ENCODE peak calls at places on chromosomes 16 and 17, in four cellular contexts. Y, O, D and W are unnamed samples.

GRCh38 chr17:13102477-13102876 is 84.7 kb upstream of the ELAC2 start:
- DNase-seq in Y (no peak), O (no peak), D (no peak), W (no peak)

GRCh38 chr16:66902648-66903543 is 15.8 kb downstream of the CDH16 start:
- DNase-seq in Y (no peak), O (no peak), D (no peak), W (no peak)

GRCh38 chr16:10122546-10122945 is 59.7 kb downstream of the GRIN2A start:
- DNase-seq in Y (no peak), O (no peak), D (no peak), W (no peak)

GRCh38 chr17:33962857-33963655 is 292.0 kb upstream of the CCL2 start:
- DNase-seq in Y (no peak), O (no peak), D (no peak), W (no peak)

GRCh38 chr17:1907818-1908698 is 78.3 kb downstream of the RPA1 start:
- DNase-seq in Y (peak), O (peak), D (no peak), W (no peak)

GRCh38 chr17:36592316-36592710 is 634 bp downstream of the DHRS11 start:
- DNase-seq in Y (peak), O (no peak), D (no peak), W (no peak)

GRCh38 chr17:57600092-57600491 is 145.0 kb downstream of the CCDC182 start:
- DNase-seq in Y (no peak), O (no peak), D (no peak), W (no peak)

GRCh38 chr17:44251062-44251461 is 16.9 kb downstream of the SLC4A1 start:
- DNase-seq in Y (no peak), O (no peak), D (no peak), W (no peak)

GRCh38 chr16:35792516-35793285 is 2333.3 kb downstream of the TP53TG3F start:
- DNase-seq in Y (no peak), O (no peak), D (no peak), W (no peak)

GRCh38 chr16:67326472-67327309 is at the start of the genes KCTD19 and LRRC36:
- DNase-seq in Y (peak), O (peak), D (no peak), W (no peak)

GRCh38 chr16:29763326-29763725 is 14.7 kb upstream of the ZG16 start:
- DNase-seq in Y (no peak), O (no peak), D (no peak), W (no peak)

GRCh38 chr16:18041864-18042834 is 294.4 kb downstream of the NPIPA8 start:
- DNase-seq in Y (no peak), O (no peak), D (no peak), W (no peak)

GRCh38 chr16:85401917-85402766 is 211.0 kb upstream of the GSE1 start:
- DNase-seq in Y (no peak), O (no peak), D (no peak), W (no peak)

GRCh38 chr17:82215095-82215971 is 2.7 kb upstream of the CCDC57 start:
- DNase-seq in Y (no peak), O (peak), D (no peak), W (no peak)

DNA sequence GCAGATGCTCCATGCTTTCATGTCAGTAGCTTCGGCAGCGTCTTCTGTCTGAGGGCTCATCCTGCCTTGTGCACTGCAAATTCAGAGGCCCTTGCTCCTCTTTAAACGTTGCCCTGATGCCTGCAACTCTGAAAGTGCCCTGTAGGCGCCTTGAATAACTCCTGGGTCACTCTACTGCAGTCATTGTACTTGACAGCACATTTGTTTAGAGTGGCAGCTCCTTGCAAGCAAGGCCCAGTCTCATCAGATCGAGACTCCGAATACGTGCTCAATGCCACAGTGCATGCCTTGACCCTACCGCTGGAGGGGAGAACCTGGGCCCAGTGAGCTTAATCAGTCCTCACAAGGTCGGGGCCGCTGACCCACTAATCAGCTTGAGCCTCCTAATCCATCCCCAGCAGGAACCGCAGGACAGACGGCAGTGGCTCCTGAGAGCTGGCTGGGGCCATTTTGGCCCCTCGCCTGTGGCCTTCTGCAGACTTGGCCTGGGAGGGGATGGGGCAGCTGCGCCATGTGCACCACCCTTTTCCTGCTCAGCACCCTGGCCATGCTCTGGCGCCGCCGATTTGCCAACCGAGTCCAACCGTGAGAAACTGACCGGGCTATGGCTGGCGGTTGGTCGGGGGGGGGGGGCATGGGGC is at the start of gene PRCD:
- DNase-seq in Y (no peak), O (no peak), D (no peak), W (no peak)
- TF ChIP-seq CTCF in Y (no peak), O (no peak), D (no peak), W (no peak)

GRCh38 chr16:2784536-2785100 is 2.7 kb downstream of the PRSS33 start:
- DNase-seq in Y (no peak), O (no peak), D (no peak), W (no peak)
- H3K4me3 ChIP-seq in Y (no peak), O (no peak), D (no peak), W (no peak)

GRCh38 chr16:31713945-31714898 is 159.4 kb upstream of the ZNF267 start:
- DNase-seq in Y (peak), O (no peak), D (no peak), W (no peak)
- TF ChIP-seq CTCF in Y (peak), O (peak), D (no peak), W (peak)

GRCh38 chr17:81137248-81137647 is 28.1 kb upstream of the PVALEF start:
- DNase-seq in Y (no peak), O (no peak), D (no peak), W (no peak)

GRCh38 chr17:81139428-81139827 is 25.9 kb upstream of the PVALEF start:
- DNase-seq in Y (no peak), O (no peak), D (no peak), W (no peak)

GRCh38 chr17:81138083-81138482 is 27.2 kb upstream of the PVALEF start:
- DNase-seq in Y (no peak), O (no peak), D (no peak), W (no peak)

GRCh38 chr17:81139965-81140364 is 25.3 kb upstream of the PVALEF start:
- DNase-seq in Y (no peak), O (no peak), D (no peak), W (no peak)

DNA sequence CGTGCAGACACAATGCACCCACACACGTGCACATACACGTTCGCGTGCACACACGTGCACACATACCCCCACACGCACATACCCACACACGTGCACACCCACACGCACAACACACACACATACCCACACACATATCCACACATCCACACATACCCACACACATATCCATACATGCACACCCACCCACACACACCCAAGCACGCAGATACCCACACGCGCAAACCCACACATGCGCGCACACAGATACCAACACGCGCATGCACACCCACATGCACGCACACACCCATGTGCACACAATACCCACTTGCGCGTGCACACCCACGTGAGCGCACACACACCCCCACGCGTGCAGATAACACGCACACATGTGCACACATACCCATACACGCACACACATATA is 26.8 kb upstream of the PVALEF start:
- DNase-seq in Y (no peak), O (no peak), D (no peak), W (no peak)
- H3K4me3 ChIP-seq in Y (no peak), O (no peak), D (no peak), W (no peak)

GRCh38 chr17:60278237-60278636 is 113.7 kb downstream of the USP32 start:
- DNase-seq in Y (no peak), O (no peak), D (no peak), W (no peak)
- TF ChIP-seq CTCF in Y (no peak), O (no peak), D (no peak), W (no peak)

DNA sequence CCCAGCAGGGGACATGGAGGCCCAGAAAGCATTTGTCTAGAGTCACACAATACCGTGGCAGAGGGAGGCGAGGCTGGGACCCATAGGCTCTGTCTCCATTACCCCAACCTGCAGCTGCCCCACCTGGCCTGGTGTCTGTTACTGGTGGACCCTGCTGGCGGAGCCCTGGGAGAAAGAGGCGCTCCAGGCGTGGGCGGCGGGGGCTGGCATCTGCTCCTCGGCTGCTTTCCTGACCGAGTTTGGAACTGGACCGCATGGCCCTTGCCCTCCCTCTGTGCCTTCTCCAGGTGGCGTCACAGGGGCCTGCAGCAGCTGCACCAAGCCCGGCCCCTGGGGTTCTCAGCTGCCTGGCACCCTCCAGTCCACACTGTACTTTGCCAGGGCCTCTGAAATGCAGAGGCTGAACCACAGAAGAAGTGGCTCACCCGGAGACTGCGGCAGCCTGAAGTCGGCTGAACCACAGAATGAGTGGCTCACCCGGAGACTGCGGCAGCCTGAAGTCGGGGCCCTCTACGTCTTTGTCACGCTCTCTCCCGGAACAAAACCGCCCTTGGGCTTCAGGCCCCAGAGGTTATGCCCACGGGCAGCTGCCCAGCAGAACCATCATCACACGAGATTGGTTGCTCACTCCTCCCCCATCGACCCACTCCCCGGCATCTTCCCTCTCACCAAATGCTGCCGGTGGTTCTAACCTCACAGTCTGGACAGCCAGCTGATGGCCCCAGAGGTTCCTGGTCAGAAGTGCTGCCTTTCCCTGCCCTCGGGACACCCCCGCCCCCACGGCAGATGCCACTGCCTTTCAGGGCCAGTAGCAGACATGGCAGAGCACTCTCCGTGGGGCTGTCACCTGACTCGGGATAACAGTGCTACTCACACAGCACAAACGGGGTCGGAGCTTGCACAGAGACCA is 20.2 kb downstream of the CBFA2T3 start:
- DNase-seq in Y (no peak), O (no peak), D (no peak), W (no peak)
- H3K4me3 ChIP-seq in Y (no peak), O (no peak), D (no peak), W (no peak)

DNA sequence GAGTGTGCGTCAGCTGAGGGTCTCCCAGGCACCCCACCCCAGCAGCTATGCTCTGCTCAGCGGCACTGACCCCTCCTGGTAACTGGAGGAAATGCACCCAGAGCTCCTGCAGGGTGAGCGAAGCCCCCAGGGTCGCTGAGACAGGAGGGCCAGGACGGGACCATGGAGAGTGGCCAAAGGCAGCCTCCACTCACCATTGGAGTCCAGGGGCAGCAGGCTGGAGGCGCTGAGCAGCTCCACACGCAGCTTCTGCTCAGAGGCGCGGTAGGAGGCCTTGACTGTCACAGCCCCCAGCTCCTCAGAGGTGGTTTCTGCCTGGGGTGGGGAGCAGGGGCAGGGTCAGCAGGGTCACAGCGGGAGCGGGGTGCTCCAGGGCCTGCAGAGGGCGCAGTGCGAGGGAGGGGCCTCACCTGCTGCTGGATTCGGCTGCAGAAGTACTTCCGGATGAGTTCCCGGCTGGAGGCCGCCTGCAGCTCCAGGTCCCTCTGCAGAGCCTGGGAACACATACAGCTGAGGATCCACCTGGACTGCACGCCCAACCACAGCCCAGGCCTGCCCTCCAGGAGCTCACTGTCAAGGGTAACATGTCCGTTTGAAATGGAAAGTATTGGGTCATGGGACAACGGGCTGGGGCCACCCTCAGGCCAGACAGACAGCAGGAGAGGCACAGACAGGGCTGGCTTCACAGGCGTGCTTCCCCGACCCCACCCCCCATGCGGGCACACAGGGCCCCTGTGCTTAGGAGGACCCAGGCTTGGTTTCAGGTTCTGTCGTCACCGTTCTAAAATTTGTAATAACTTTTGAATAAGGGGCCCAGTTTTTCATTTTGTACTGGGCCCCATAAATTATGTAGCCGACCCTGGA is 13.8 kb downstream of the UNC13D start:
- DNase-seq in Y (no peak), O (no peak), D (no peak), W (no peak)
- TF ChIP-seq CTCF in Y (peak), O (peak), D (no peak), W (peak)

DNA sequence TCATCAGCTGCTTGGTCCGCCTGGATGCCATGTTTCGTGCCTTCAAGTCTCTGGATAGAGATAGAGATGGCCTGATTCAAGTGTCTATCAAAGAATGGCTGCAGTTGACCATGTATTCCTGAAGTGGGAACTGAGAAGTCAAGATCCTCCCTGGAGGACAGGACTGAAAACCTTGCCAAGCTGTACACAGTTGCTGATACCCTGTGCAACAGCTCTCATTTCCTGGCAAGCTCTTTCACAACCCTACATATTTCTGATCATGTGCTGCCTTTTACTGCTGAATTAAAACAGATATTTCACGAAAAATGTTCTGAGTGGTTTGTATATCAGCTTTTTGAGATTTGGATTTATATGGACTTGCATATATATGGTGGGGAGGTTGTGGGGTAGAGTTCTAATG is 898 bp downstream of the CAPNS2 start:
- DNase-seq in Y (no peak), O (peak), D (no peak), W (peak)
- H3K4me3 ChIP-seq in Y (no peak), O (no peak), D (peak), W (no peak)